ENCODE peak calls at places on chromosomes 3 and 15, in eight cellular contexts. One of them, this sample, is unnamed.
A peak's percentile ranks its signal among the peaks of the same experiment; 100 is the strongest.

GRCh38 chr3:157572559-157573270 is 69.5 kb upstream of the VEPH1 start:
- ATAC-seq in natural killer cell: peak; percentile 37
- ATAC-seq in gastrocnemius medialis: peak; percentile 56
- ATAC-seq in activated CD8-positive, alpha-beta memory T cell treated with anti-CD3 and anti-CD28 coated beads, Interleukin-2, amount 10 ng/mL, durations not matched to agents 7 days and 5 days: peak; percentile 53
- ATAC-seq in left ventricle myocardium superior: peak; percentile 36
- ATAC-seq in A549: peak; percentile 91
- ATAC-seq in activated naive CD8-positive, alpha-beta T cell treated with anti-CD3 and anti-CD28 coated beads, Interleukin-2, amount 10 ng/mL, durations not matched to agents 7 days and 5 days: no peak
- ATAC-seq in HepG2: peak; percentile 80
- ATAC-seq in this sample: peak; percentile 35

GRCh38 chr3:15327941-15328340 is 4.4 kb downstream of the SH3BP5 start:
- ATAC-seq in natural killer cell: no peak
- ATAC-seq in activated naive CD8-positive, alpha-beta T cell treated with anti-CD3 and anti-CD28 coated beads, Interleukin-2, amount 10 ng/mL, durations not matched to agents 7 days and 5 days: no peak
- ATAC-seq in activated CD8-positive, alpha-beta memory T cell treated with anti-CD3 and anti-CD28 coated beads, Interleukin-2, amount 10 ng/mL, durations not matched to agents 7 days and 5 days: no peak
- ATAC-seq in HepG2: no peak
- ATAC-seq in A549: no peak
- ATAC-seq in left ventricle myocardium superior: no peak
- ATAC-seq in gastrocnemius medialis: peak; percentile 45
- ATAC-seq in this sample: peak; percentile 33

GRCh38 chr3:133295199-133295901 is 104.5 kb upstream of the BFSP2 start:
- ATAC-seq in activated CD8-positive, alpha-beta memory T cell treated with anti-CD3 and anti-CD28 coated beads, Interleukin-2, amount 10 ng/mL, durations not matched to agents 7 days and 5 days: peak; percentile 74
- ATAC-seq in left ventricle myocardium superior: peak; percentile 72
- ATAC-seq in gastrocnemius medialis: peak; percentile 44
- ATAC-seq in HepG2: no peak
- ATAC-seq in activated naive CD8-positive, alpha-beta T cell treated with anti-CD3 and anti-CD28 coated beads, Interleukin-2, amount 10 ng/mL, durations not matched to agents 7 days and 5 days: no peak
- ATAC-seq in A549: no peak
- ATAC-seq in natural killer cell: no peak
- ATAC-seq in this sample: peak; percentile 59

GRCh38 chr15:62135532-62136134 is 29.5 kb downstream of the C2CD4B start:
- ATAC-seq in natural killer cell: no peak
- ATAC-seq in activated CD8-positive, alpha-beta memory T cell treated with anti-CD3 and anti-CD28 coated beads, Interleukin-2, amount 10 ng/mL, durations not matched to agents 7 days and 5 days: no peak
- ATAC-seq in HepG2: no peak
- ATAC-seq in activated naive CD8-positive, alpha-beta T cell treated with anti-CD3 and anti-CD28 coated beads, Interleukin-2, amount 10 ng/mL, durations not matched to agents 7 days and 5 days: no peak
- ATAC-seq in A549: peak; percentile 66
- ATAC-seq in left ventricle myocardium superior: no peak
- ATAC-seq in gastrocnemius medialis: no peak
- ATAC-seq in this sample: no peak

GRCh38 chr3:170738756-170739155 is 131.2 kb downstream of the RPL22L1 start:
- ATAC-seq in activated naive CD8-positive, alpha-beta T cell treated with anti-CD3 and anti-CD28 coated beads, Interleukin-2, amount 10 ng/mL, durations not matched to agents 7 days and 5 days: no peak
- ATAC-seq in gastrocnemius medialis: no peak
- ATAC-seq in left ventricle myocardium superior: no peak
- ATAC-seq in natural killer cell: no peak
- ATAC-seq in HepG2: no peak
- ATAC-seq in A549: no peak
- ATAC-seq in activated CD8-positive, alpha-beta memory T cell treated with anti-CD3 and anti-CD28 coated beads, Interleukin-2, amount 10 ng/mL, durations not matched to agents 7 days and 5 days: no peak
- ATAC-seq in this sample: no peak

GRCh38 chr3:100697183-100697582 is 12.1 kb upstream of the TFG start:
- ATAC-seq in natural killer cell: no peak
- ATAC-seq in gastrocnemius medialis: no peak
- ATAC-seq in left ventricle myocardium superior: no peak
- ATAC-seq in activated CD8-positive, alpha-beta memory T cell treated with anti-CD3 and anti-CD28 coated beads, Interleukin-2, amount 10 ng/mL, durations not matched to agents 7 days and 5 days: no peak
- ATAC-seq in activated naive CD8-positive, alpha-beta T cell treated with anti-CD3 and anti-CD28 coated beads, Interleukin-2, amount 10 ng/mL, durations not matched to agents 7 days and 5 days: no peak
- ATAC-seq in A549: peak; percentile 38
- ATAC-seq in HepG2: peak; percentile 74
- ATAC-seq in this sample: no peak

GRCh38 chr3:126487151-126487771 is 11.6 kb upstream of the ZXDC start:
- ATAC-seq in A549: peak; percentile 39
- ATAC-seq in left ventricle myocardium superior: peak; percentile 73
- ATAC-seq in activated naive CD8-positive, alpha-beta T cell treated with anti-CD3 and anti-CD28 coated beads, Interleukin-2, amount 10 ng/mL, durations not matched to agents 7 days and 5 days: peak; percentile 83
- ATAC-seq in gastrocnemius medialis: peak; percentile 66
- ATAC-seq in HepG2: peak; percentile 78
- ATAC-seq in activated CD8-positive, alpha-beta memory T cell treated with anti-CD3 and anti-CD28 coated beads, Interleukin-2, amount 10 ng/mL, durations not matched to agents 7 days and 5 days: peak; percentile 82
- ATAC-seq in natural killer cell: peak; percentile 35
- ATAC-seq in this sample: peak; percentile 76

GRCh38 chr15:79944625-79945024 is 26.4 kb downstream of the BCL2A1 start:
- ATAC-seq in gastrocnemius medialis: no peak
- ATAC-seq in natural killer cell: no peak
- ATAC-seq in HepG2: no peak
- ATAC-seq in left ventricle myocardium superior: no peak
- ATAC-seq in A549: peak; percentile 10
- ATAC-seq in activated CD8-positive, alpha-beta memory T cell treated with anti-CD3 and anti-CD28 coated beads, Interleukin-2, amount 10 ng/mL, durations not matched to agents 7 days and 5 days: no peak
- ATAC-seq in activated naive CD8-positive, alpha-beta T cell treated with anti-CD3 and anti-CD28 coated beads, Interleukin-2, amount 10 ng/mL, durations not matched to agents 7 days and 5 days: no peak
- ATAC-seq in this sample: no peak

GRCh38 chr3:52495096-52495495 is at the start of gene STAB1:
- ATAC-seq in left ventricle myocardium superior: peak; percentile 62
- ATAC-seq in gastrocnemius medialis: no peak
- ATAC-seq in activated CD8-positive, alpha-beta memory T cell treated with anti-CD3 and anti-CD28 coated beads, Interleukin-2, amount 10 ng/mL, durations not matched to agents 7 days and 5 days: no peak
- ATAC-seq in natural killer cell: peak; percentile 31
- ATAC-seq in HepG2: peak; percentile 2
- ATAC-seq in A549: no peak
- ATAC-seq in activated naive CD8-positive, alpha-beta T cell treated with anti-CD3 and anti-CD28 coated beads, Interleukin-2, amount 10 ng/mL, durations not matched to agents 7 days and 5 days: no peak
- ATAC-seq in this sample: peak; percentile 4

This sample was measured in activated T-helper 17 cell treated with anti-CD3 and anti-CD28 coated beads, Interleukin-2, amount 50 U/mL, for 72 hours.